ENCODE peak calls at places on chromosomes 4 and X, in four cellular contexts. S is GM23248, R is endothelial cell of umbilical vein, O is mesenchymal stem cell. Y is an unnamed sample. For H3K27me3, the result is how much of the 10 kb centered on the place peaks cover.

GRCh38 chr4:112916868-112917267 is 132.6 kb upstream of the ANK2 start:
- DNase-seq in S (peak), R (no peak), O (peak), Y (no peak)

GRCh38 chr4:8185280-8185679 is 13.8 kb upstream of the SH3TC1 start:
- DNase-seq in S (peak), R (no peak), O (peak), Y (peak)

GRCh38 chr4:16721618-16722291 is 176.7 kb downstream of the LDB2 start:
- DNase-seq in S (peak), R (peak), O (peak), Y (peak)

GRCh38 chr4:54099959-54100606 is at the start of gene GSX2:
- DNase-seq in S (peak), R (no peak), O (no peak), Y (no peak)

GRCh38 chr4:75110061-75110460 is 177.1 kb downstream of the PARM1 start:
- DNase-seq in S (no peak), R (no peak), O (no peak), Y (no peak)

GRCh38 chr4:124070688-124071484 is 641.6 kb downstream of the ANKRD50 start:
- DNase-seq in S (no peak), R (no peak), O (no peak), Y (peak)

GRCh38 chr4:169098054-169098896 is 88.2 kb upstream of the CBR4 start:
- DNase-seq in S (peak), R (peak), O (no peak), Y (no peak)

GRCh38 chrX:19705196-19705769 is 182.1 kb downstream of the SH3KBP1 start:
- DNase-seq in S (peak), R (peak), O (peak), Y (no peak)

GRCh38 chrX:149372861-149373260 is 132.2 kb downstream of the IDS start:
- DNase-seq in S (no peak), R (no peak), O (no peak), Y (peak)

GRCh38 chr4:15778191-15778741 is at the start of gene CD38:
- DNase-seq in S (peak), R (no peak), O (peak), Y (no peak)

GRCh38 chrX:30939928-30940327 is 50.9 kb upstream of the TAB3 start:
- DNase-seq in S (no peak), R (no peak), O (no peak), Y (no peak)

GRCh38 chr4:30002345-30002744 is 717.8 kb upstream of the PCDH7 start:
- DNase-seq in S (no peak), R (no peak), O (no peak), Y (no peak)

GRCh38 chr4:75030649-75031235 is 97.8 kb downstream of the PARM1 start:
- DNase-seq in S (no peak), R (no peak), O (no peak), Y (no peak)

GRCh38 chr4:145497199-145498149 is 15.8 kb downstream of the SMAD1 start:
- DNase-seq in S (no peak), R (no peak), O (no peak), Y (no peak)

GRCh38 chr4:131302108-131302507 is 1847.0 kb upstream of the PCDH10 start:
- DNase-seq in S (no peak), R (no peak), O (no peak), Y (no peak)

GRCh38 chrX:153669174-153669890 is 4.3 kb downstream of the PNCK start:
- DNase-seq in S (peak), R (no peak), O (no peak), Y (peak)

DNA sequence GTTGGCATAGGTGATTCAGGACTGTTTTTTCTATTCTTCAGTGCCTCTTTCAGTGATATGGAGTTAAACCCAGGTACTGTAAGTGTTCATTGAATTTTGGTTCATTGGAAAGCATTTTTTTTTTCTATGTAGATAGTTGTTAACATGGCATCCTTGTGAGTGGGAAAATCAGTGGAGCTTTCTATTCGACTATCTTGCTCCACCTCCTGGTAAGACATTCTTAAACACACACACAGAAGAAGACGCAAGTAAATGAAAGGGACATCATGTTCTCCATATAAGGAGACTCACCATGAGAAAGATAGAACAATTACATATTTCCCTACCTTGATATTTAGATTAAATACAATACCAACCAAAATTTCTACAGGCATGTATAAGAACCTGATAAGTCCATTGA is 598.5 kb upstream of the SPANXN1 start:
- DNase-seq in S (no peak), R (no peak), O (no peak), Y (no peak)
- H3K9ac ChIP-seq in S (no peak), R (no peak), O (no peak), Y (no peak)

GRCh38 chr4:181701911-181702310 is 541.3 kb upstream of the TENM3 start:
- DNase-seq in S (no peak), R (no peak), O (no peak), Y (no peak)

GRCh38 chr4:181701219-181701618 is 542.0 kb upstream of the TENM3 start:
- DNase-seq in S (no peak), R (no peak), O (no peak), Y (no peak)

DNA sequence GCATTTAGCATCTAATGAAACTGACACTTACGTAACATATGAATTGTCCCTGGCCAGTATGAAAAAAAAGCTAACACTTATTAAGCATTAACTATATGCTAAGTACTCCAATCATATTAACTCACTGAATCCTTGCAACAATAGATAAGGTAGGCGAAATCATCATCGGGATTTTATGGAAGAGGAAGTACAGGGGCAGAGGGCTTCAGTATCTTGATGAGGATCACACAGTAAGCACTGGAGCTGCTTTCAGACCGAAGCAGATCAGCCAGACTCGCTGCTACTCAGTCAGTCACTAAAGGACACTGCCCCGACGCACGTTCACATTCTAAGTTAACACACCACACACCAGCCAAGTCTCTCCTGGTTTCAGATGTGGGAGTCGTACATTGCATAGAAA is 540.3 kb upstream of the TENM3 start:
- DNase-seq in S (no peak), R (no peak), O (no peak), Y (no peak)
- H3K4me3 ChIP-seq in S (no peak), R (no peak), O (no peak), Y (no peak)

DNA sequence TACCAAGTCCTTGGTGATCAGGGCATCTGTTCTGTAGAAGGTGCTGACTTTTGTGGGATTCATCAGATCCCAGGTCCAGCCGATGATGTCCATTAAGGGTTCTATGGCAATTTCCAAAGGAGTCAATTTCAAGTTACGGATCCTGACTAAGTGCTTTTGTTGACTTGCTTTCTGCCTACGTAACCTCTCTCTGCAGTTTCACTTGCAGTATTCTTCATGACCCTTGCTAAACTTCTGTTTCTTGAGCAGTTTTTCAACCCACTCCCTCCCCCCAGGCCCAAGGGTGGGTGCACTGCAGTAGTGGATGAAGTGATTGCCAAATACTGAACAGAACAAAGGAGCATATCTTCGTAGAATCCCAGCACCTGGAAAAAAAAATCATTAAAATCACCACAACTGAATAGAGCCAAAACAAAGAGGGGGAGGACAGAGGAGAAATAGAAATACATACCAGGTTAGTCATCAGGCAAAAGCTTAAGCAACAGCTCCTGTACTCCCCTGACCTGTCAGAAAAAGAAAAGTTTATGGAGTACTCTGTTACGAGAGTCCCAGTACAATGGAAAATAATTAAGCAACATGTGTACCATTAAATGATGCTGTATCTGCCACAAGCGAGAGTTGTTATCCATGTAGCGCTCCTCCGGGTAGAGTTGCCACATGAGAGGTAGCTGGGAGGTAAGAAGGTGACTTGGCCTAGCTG is 5.8 kb downstream of the CMC4 start:
- DNase-seq in S (peak), R (no peak), O (peak), Y (peak)
- H3K27me3 ChIP-seq in S (under half), R (under half), O (under half), Y (under half)

DNA sequence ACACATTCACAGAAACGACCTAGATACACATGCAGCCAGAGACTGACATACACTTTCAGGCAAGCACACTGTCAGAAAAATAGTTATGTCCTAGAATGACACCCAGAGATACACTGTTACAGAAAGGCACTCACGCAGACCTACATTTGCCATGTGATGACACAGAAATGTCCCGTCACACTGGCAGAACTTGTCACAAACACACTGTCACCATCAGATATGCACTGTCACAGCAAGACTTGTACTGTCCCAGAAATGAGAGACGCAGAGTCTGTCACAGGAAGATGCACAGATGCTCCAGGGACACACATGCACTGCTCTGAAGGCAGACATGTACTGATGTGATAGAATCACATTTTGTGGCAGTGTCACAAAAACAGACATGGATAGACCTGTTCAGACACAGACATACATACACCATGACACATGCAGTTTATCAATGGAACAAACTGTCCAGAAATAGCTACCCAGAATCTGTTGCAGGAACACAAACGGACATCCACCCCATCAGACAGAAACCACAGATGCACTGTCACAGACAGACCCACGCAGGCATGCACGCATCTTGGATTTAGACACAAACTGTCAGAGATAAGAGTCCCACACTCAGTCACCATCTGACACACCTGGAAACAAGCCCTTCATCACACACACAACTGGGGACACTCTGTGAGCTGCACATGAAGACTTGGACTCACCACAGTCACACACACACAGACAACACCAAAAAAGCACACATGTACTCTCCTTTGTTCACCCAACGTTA is 1.3 kb upstream of the PIM2 start:
- DNase-seq in S (no peak), R (no peak), O (peak), Y (no peak)
- H3K9ac ChIP-seq in S (no peak), R (no peak), O (no peak), Y (no peak)

GRCh38 chrX:2967998-2968909 is 38.1 kb upstream of the ARSH start:
- DNase-seq in S (peak), R (peak), O (no peak), Y (peak)
- H3K4me3 ChIP-seq in S (peak), R (peak), O (no peak), Y (peak)